ENCODE peak calls at places on chromosome X, in four cellular contexts. G is MM.1S, M is Karpas-422, Z is fibroblast of lung. T is an unnamed sample.

GRCh38 chrX:9829308-9830267 is 43.4 kb downstream of the SHROOM2 start:
- DNase-seq in G (peak; percentile 83), M (no peak), Z (peak; percentile 93), T (no peak)

GRCh38 chrX:2696698-2697215 is 5.7 kb downstream of the CD99 start:
- DNase-seq in G (no peak), M (peak; percentile 46), Z (peak; percentile 91), T (peak; percentile 38)

GRCh38 chrX:71493111-71493613 is 39.7 kb upstream of the OGT start:
- DNase-seq in G (no peak), M (no peak), Z (no peak), T (no peak)

GRCh38 chrX:15874672-15875071 is 20.1 kb upstream of the AP1S2 start:
- DNase-seq in G (no peak), M (no peak), Z (no peak), T (no peak)

GRCh38 chrX:133699023-133699728 is 283.9 kb upstream of the GPC4 start:
- DNase-seq in G (no peak), M (no peak), Z (no peak), T (no peak)

GRCh38 chrX:25873196-25873595 is 264.9 kb upstream of the MAGEB18 start:
- DNase-seq in G (no peak), M (no peak), Z (peak; percentile 4), T (no peak)

GRCh38 chrX:45070116-45071007 is 130.3 kb downstream of the DIPK2B start:
- DNase-seq in G (peak; percentile 11), M (peak; percentile 81), Z (peak; percentile 56), T (peak; percentile 54)

GRCh38 chrX:45757272-45757671 is 556.6 kb upstream of the DIPK2B start:
- DNase-seq in G (no peak), M (no peak), Z (no peak), T (no peak)

GRCh38 chrX:113136841-113137240 is 296.2 kb upstream of the AMOT start:
- DNase-seq in G (no peak), M (no peak), Z (no peak), T (no peak)

GRCh38 chrX:26558719-26559386 is 342.9 kb downstream of the MAGEB5 start:
- DNase-seq in G (no peak), M (no peak), Z (no peak), T (no peak)

GRCh38 chrX:25029288-25029687 is 13.5 kb upstream of the ARX start:
- DNase-seq in G (no peak), M (no peak), Z (no peak), T (no peak)

GRCh38 chrX:141176586-141177451 is at the start of gene LDOC1:
- DNase-seq in G (peak; percentile 76), M (no peak), Z (peak; percentile 74), T (no peak)

GRCh38 chrX:64093761-64094160 is 111.7 kb downstream of the AMER1 start:
- DNase-seq in G (no peak), M (peak; percentile 54), Z (no peak), T (peak; percentile 8)

GRCh38 chrX:28638775-28639174 is 51.5 kb downstream of the IL1RAPL1 start:
- DNase-seq in G (no peak), M (no peak), Z (peak; percentile 81), T (no peak)

GRCh38 chrX:153925739-153926593 is at the start of gene ARHGAP4:
- DNase-seq in G (peak; percentile 58), M (peak; percentile 88), Z (no peak), T (peak; percentile 62)

GRCh38 chrX:39745782-39746181 is 352.0 kb downstream of the BCOR start:
- DNase-seq in G (no peak), M (no peak), Z (no peak), T (no peak)

GRCh38 chrX:120468479-120468824 is 644 bp downstream of the LAMP2 start:
- DNase-seq in G (no peak), M (no peak), Z (no peak), T (no peak)

GRCh38 chrX:11205796-11206195 is 87.4 kb upstream of the AMELX start:
- DNase-seq in G (no peak), M (no peak), Z (no peak), T (no peak)

GRCh38 chrX:136094962-136095361 is 52.4 kb upstream of the FHL1 start:
- DNase-seq in G (no peak), M (no peak), Z (no peak), T (no peak)

GRCh38 chrX:133905305-133905704 is 80.1 kb downstream of the GPC3 start:
- DNase-seq in G (no peak), M (no peak), Z (no peak), T (no peak)

GRCh38 chrX:4935846-4936245 is 1222.4 kb upstream of the PRKX start:
- DNase-seq in G (no peak), M (no peak), Z (no peak), T (peak; percentile 32)

GRCh38 chrX:111507931-111508330 is 3.5 kb upstream of the SERTM2 start:
- DNase-seq in G (no peak), M (no peak), Z (peak; percentile 6), T (no peak)

GRCh38 chrX:143873343-143873742 is 10.5 kb upstream of the UBE2NL start:
- DNase-seq in G (no peak), M (no peak), Z (peak; percentile 28), T (no peak)

GRCh38 chrX:78213331-78213730 is 73.9 kb upstream of the TAF9B start:
- DNase-seq in G (no peak), M (no peak), Z (no peak), T (no peak)

GRCh38 chrX:108439961-108440696 is 491 bp downstream of the COL4A5 start:
- DNase-seq in G (no peak), M (no peak), Z (peak; percentile 49), T (no peak)

GRCh38 chrX:72430405-72430968 is 124.8 kb upstream of the CITED1 start:
- DNase-seq in G (no peak), M (no peak), Z (peak; percentile 3), T (no peak)

GRCh38 chrX:23317799-23318724 is 16.6 kb upstream of the PTCHD1 start:
- DNase-seq in G (peak; percentile 18), M (peak; percentile 77), Z (no peak), T (peak; percentile 20)

GRCh38 chrX:8688776-8689175 is 43.2 kb downstream of the ANOS1 start:
- DNase-seq in G (no peak), M (no peak), Z (no peak), T (no peak)

GRCh38 chrX:118188977-118189376 is 72.4 kb upstream of the KLHL13 start:
- DNase-seq in G (no peak), M (no peak), Z (no peak), T (no peak)

GRCh38 chrX:63686878-63687714 is 97.9 kb downstream of the ARHGEF9 start:
- DNase-seq in G (peak; percentile 52), M (peak; percentile 81), Z (peak; percentile 32), T (peak; percentile 29)

GRCh38 chrX:118216086-118216485 is 99.5 kb upstream of the KLHL13 start:
- DNase-seq in G (no peak), M (no peak), Z (peak; percentile 58), T (no peak)

GRCh38 chrX:69216911-69217310 is 51.7 kb upstream of the PJA1 start:
- DNase-seq in G (no peak), M (no peak), Z (no peak), T (no peak)

GRCh38 chrX:154013614-154014360 is 5.9 kb downstream of the IRAK1 start:
- DNase-seq in G (no peak), M (peak; percentile 81), Z (no peak), T (peak; percentile 52)

DNA sequence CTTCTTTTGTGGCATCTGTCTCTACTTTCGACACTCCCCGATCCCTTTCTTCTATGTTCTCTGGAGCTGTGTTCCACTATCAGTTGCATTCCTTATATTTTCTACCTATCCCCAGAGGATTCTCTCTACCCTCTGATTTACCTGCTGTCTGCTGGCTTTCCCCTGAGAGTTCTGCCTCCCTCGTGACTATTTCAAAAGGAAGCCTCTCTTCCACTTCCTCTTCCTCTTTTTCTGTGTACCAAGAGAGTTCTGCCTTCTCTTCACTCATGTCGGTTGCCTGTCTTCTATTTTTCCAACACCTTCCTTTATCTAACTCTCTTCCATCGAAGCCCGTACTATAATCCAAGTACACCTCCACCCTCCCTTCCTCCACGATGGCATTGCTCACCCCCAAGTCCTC is 631.7 kb downstream of the SMARCA1 start:
- DNase-seq in G (no peak), M (peak; percentile 72), Z (no peak), T (peak; percentile 3)
- H2AFZ ChIP-seq in G (no peak overlapping the region), M (peak overlapping the region; percentile 69), Z (no peak overlapping the region), T (no peak overlapping the region)

GRCh38 chrX:74781507-74782034 is 143.7 kb downstream of the NEXMIF start:
- DNase-seq in G (no peak), M (no peak), Z (no peak), T (no peak)
- H3K27ac ChIP-seq in G (no peak overlapping the region), M (no peak overlapping the region), Z (no peak overlapping the region), T (no peak overlapping the region)

GRCh38 chrX:44060221-44060620 is 87.0 kb upstream of the NDP start:
- DNase-seq in G (no peak), M (no peak), Z (peak; percentile 47), T (no peak)
- H2AFZ ChIP-seq in G (no peak overlapping the region), M (no peak overlapping the region), Z (no peak overlapping the region), T (no peak overlapping the region)

GRCh38 chrX:101416691-101417090 is 8.7 kb downstream of the HNRNPH2 start:
- DNase-seq in G (no peak), M (no peak), Z (no peak), T (no peak)

GRCh38 chrX:101417981-101418841 is 10.2 kb downstream of the HNRNPH2 start:
- DNase-seq in G (no peak), M (peak; percentile 55), Z (peak; percentile 42), T (no peak)

GRCh38 chrX:101415180-101416130 is 7.4 kb downstream of the HNRNPH2 start:
- DNase-seq in G (peak; percentile 69), M (peak; percentile 89), Z (peak; percentile 68), T (peak; percentile 64)

GRCh38 chrX:101419489-101419888 is 11.5 kb downstream of the HNRNPH2 start:
- DNase-seq in G (no peak), M (peak; percentile 38), Z (no peak), T (no peak)

GRCh38 chrX:101417190-101417589 is 9.2 kb downstream of the HNRNPH2 start:
- DNase-seq in G (no peak), M (peak; percentile 16), Z (no peak), T (no peak)
- H3K27ac ChIP-seq in G (no peak overlapping the region), M (no peak overlapping the region), Z (no peak overlapping the region), T (no peak overlapping the region)

GRCh38 chrX:50799531-50799961 is 14.4 kb downstream of the SHROOM4 start:
- DNase-seq in G (no peak), M (no peak), Z (peak; percentile 82), T (no peak)
- H2AFZ ChIP-seq in G (no peak overlapping the region), M (no peak overlapping the region), Z (no peak overlapping the region), T (no peak overlapping the region)

T was measured in OCI-LY7.